ENCODE peak calls at places on chromosomes 7 and 10, in ten cellular contexts. W is NCI-H2081; I is endothelial cell; O is left ventricle myocardium inferior; Q is GM04504; D is activated CD4-positive, alpha-beta T cell treated with anti-CD3 and anti-CD28 coated beads for 4 hours; F is stimulated activated CD4-positive, alpha-beta T cell treated with anti-CD3 and anti-CD28 coated beads, TNF-alpha, amount 100 ng/mL, for 1 hour; K is stimulated activated naive B cell treated with anti-CD40 and anti-IgM and Interleukin-4, amounts not matched to agents 10 μg/mL and 1 μg/mL and 100 μg/mL, for 72 hours; X is GM20000; V is midbrain. L is an unnamed sample.

GRCh38 chr10:122181055-122181732 is 89.9 kb upstream of the BTBD16 start:
- DNase-seq in W (no peak), I (no peak), O (no peak), Q (no peak), D (no peak), F (no peak), K (no peak), X (no peak), V (no peak), L (no peak)

GRCh38 chr7:27922907-27923306 is 182.9 kb downstream of the TAX1BP1 start:
- DNase-seq in W (no peak), I (no peak), O (no peak), Q (no peak), D (no peak), F (no peak), K (peak; percentile 68), X (peak; percentile 37), V (no peak), L (no peak)

GRCh38 chr7:100358857-100359212 is 918 bp downstream of the PILRB start:
- DNase-seq in W (no peak), I (no peak), O (no peak), Q (no peak), D (no peak), F (no peak), K (no peak), X (no peak), V (no peak), L (no peak)

GRCh38 chr7:82677493-82677892 is 233.9 kb upstream of the CACNA2D1 start:
- DNase-seq in W (peak; percentile 20), I (no peak), O (no peak), Q (no peak), D (peak; percentile 18), F (no peak), K (no peak), X (peak; percentile 25), V (no peak), L (peak; percentile 37)

GRCh38 chr10:927131-927530 is 4.4 kb downstream of the LARP4B start:
- DNase-seq in W (no peak), I (no peak), O (no peak), Q (no peak), D (no peak), F (no peak), K (no peak), X (no peak), V (no peak), L (no peak)

GRCh38 chr7:30284298-30285066 is at the start of gene ZNRF2:
- DNase-seq in W (peak; percentile 99), I (peak; percentile 96), O (peak; percentile 98), Q (peak; percentile 94), D (peak; percentile 99), F (peak; percentile 98), K (peak; percentile 99), X (peak; percentile 96), V (peak; percentile 97), L (peak; percentile 99)

GRCh38 chr10:73871915-73872710 is 2.2 kb downstream of the CAMK2G start:
- DNase-seq in W (no peak), I (no peak), O (no peak), Q (no peak), D (no peak), F (no peak), K (no peak), X (no peak), V (no peak), L (no peak)

GRCh38 chr10:44066211-44066837 is 318.6 kb downstream of the CXCL12 start:
- DNase-seq in W (no peak), I (no peak), O (no peak), Q (no peak), D (no peak), F (no peak), K (no peak), X (no peak), V (no peak), L (no peak)

GRCh38 chr7:55174456-55174855 is 155.6 kb downstream of the EGFR start:
- DNase-seq in W (no peak), I (no peak), O (no peak), Q (no peak), D (no peak), F (no peak), K (no peak), X (no peak), V (no peak), L (no peak)

GRCh38 chr7:12913002-12913401 is 225.6 kb downstream of the ARL4A start:
- DNase-seq in W (no peak), I (no peak), O (no peak), Q (no peak), D (no peak), F (no peak), K (no peak), X (no peak), V (no peak), L (no peak)

GRCh38 chr7:12888727-12889126 is 201.3 kb downstream of the ARL4A start:
- DNase-seq in W (no peak), I (no peak), O (no peak), Q (peak; percentile 29), D (no peak), F (no peak), K (no peak), X (no peak), V (no peak), L (no peak)

GRCh38 chr7:140035400-140036223 is 27.1 kb downstream of the PARP12 start:
- DNase-seq in W (no peak), I (no peak), O (no peak), Q (peak; percentile 29), D (no peak), F (no peak), K (no peak), X (no peak), V (no peak), L (no peak)

GRCh38 chr7:150322833-150323681 is at the start of the genes ACTR3C and LRRC61:
- DNase-seq in W (peak; percentile 83), I (no peak), O (peak; percentile 46), Q (no peak), D (peak; percentile 64), F (peak; percentile 21), K (peak; percentile 63), X (peak; percentile 87), V (no peak), L (peak; percentile 57)

GRCh38 chr10:127485153-127485857 is 63.8 kb upstream of the NPS start:
- DNase-seq in W (no peak), I (peak; percentile 18), O (no peak), Q (no peak), D (no peak), F (no peak), K (no peak), X (no peak), V (no peak), L (no peak)

GRCh38 chr10:99374526-99374925 is 45.4 kb downstream of the CNNM1 start:
- DNase-seq in W (no peak), I (no peak), O (no peak), Q (no peak), D (no peak), F (no peak), K (no peak), X (no peak), V (no peak), L (no peak)

GRCh38 chr10:19488592-19489280 is 327.5 kb upstream of the PLXDC2 start:
- DNase-seq in W (no peak), I (peak; percentile 71), O (peak; percentile 48), Q (peak; percentile 3), D (no peak), F (no peak), K (no peak), X (no peak), V (peak; percentile 40), L (no peak)